ENCODE peak calls at places on chromosomes 2 and 18, in seven cellular contexts. G, S, Q, P, O, H and L are unnamed samples.

GRCh38 chr2:66851449-66851872 is 416.5 kb downstream of the MEIS1 start:
- DNase-seq in S (peak; percentile 97), P (peak; percentile 88), O (peak; percentile 100), Q (peak; percentile 93), H (no peak), G (peak; percentile 20), L (no peak)

GRCh38 chr2:208142925-208143799 is 2.8 kb downstream of the CRYGB start:
- DNase-seq in P (no peak), O (no peak), S (no peak), Q (no peak), H (no peak), G (no peak), L (no peak)

GRCh38 chr2:149715005-149715592 is 127.5 kb upstream of the MMADHC start:
- DNase-seq in S (no peak), Q (peak; percentile 45), P (peak; percentile 73), O (peak; percentile 67), H (peak; percentile 10), G (no peak), L (peak; percentile 56)

GRCh38 chr18:60391571-60392226 is 19.1 kb upstream of the MC4R start:
- DNase-seq in O (no peak), G (no peak), Q (peak; percentile 51), H (no peak), S (peak; percentile 44), P (no peak), L (no peak)

GRCh38 chr2:28506112-28506511 is 10.3 kb downstream of the PLB1 start:
- DNase-seq in H (no peak), S (no peak), O (no peak), Q (peak; percentile 58), P (no peak), G (no peak), L (no peak)

GRCh38 chr2:72917138-72917874 is at the start of gene EMX1:
- DNase-seq in O (no peak), Q (no peak), H (peak; percentile 79), P (no peak), S (no peak), G (peak; percentile 84), L (no peak)

GRCh38 chr18:79260023-79260422 is 135.7 kb upstream of the NFATC1 start:
- DNase-seq in Q (no peak), P (no peak), O (no peak), S (no peak), G (no peak), H (no peak), L (no peak)

GRCh38 chr2:197915548-197916265 is 111.3 kb downstream of the PLCL1 start:
- DNase-seq in S (no peak), O (peak; percentile 85), G (no peak), Q (peak; percentile 84), H (no peak), P (peak; percentile 95), L (no peak)

GRCh38 chr18:56252456-56252855 is 385.9 kb downstream of the TXNL1 start:
- DNase-seq in H (no peak), Q (no peak), G (no peak), O (no peak), S (no peak), P (no peak), L (no peak)

GRCh38 chr2:25528173-25528572 is 145.2 kb downstream of the DTNB start:
- DNase-seq in H (no peak), P (peak; percentile 73), O (peak; percentile 61), Q (peak; percentile 87), G (no peak), S (peak; percentile 21), L (no peak)

GRCh38 chr2:164808776-164809175 is 32.8 kb downstream of the COBLL1 start:
- DNase-seq in O (no peak), Q (peak; percentile 68), G (no peak), S (no peak), H (no peak), P (peak; percentile 77), L (no peak)

GRCh38 chr2:202161106-202161836 is 77.1 kb downstream of the SUMO1 start:
- DNase-seq in Q (peak; percentile 83), G (no peak), S (no peak), O (peak; percentile 38), P (peak; percentile 39), H (no peak), L (no peak)

GRCh38 chr2:169225906-169226305 is 136.4 kb downstream of the LRP2 start:
- DNase-seq in O (no peak), H (no peak), S (no peak), P (no peak), G (no peak), Q (peak; percentile 4), L (no peak)

GRCh38 chr2:134679740-134680139 is 39.1 kb downstream of the TMEM163 start:
- DNase-seq in S (no peak), Q (no peak), P (no peak), G (no peak), O (no peak), H (no peak), L (no peak)

GRCh38 chr2:232321156-232321816 is 57.3 kb upstream of the ALPP start:
- DNase-seq in S (no peak), H (no peak), P (no peak), Q (no peak), G (peak; percentile 6), O (no peak), L (no peak)
- TF ChIP-seq CTCF in S (no peak), H (peak; percentile 6), P (no peak), Q (no peak), G (no peak), O (no peak), L (no peak)

DNA sequence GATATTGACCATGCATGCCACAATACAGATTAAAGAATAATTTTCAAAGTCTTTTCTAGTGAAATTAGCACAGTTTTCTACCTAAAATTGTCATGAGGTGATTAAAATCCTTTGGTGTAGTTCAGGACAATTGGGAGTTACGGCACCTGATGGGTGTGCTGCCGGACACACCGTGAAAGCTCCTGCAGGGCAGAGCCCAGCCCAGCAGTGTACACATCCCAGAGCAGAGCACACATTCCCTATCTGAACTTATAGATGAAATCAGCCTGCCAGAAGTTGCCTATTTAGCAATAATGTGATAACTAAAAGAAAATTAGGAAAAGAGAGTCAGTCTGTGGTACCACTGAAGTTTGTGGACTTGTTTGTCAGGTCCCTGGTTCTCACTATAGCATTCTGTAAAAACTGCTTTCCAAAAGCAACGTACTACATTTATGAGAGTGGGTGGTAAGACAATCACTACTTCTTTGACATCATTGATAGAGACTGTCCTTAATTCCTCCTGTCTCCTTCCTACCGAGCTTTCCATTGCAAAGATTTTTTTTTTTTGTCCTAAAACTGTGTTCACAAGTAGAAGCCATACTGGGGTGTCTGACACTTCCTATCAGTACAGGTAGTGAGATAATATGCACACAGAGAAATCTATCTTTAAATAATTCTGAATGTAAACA is 3.4 kb downstream of the CYTIP start:
- DNase-seq in P (no peak), H (no peak), G (peak; percentile 37), O (no peak), Q (no peak), S (no peak), L (no peak)
- H3K4me3 ChIP-seq in P (no peak overlapping the region), H (no peak overlapping the region), G (no peak overlapping the region), O (no peak overlapping the region), Q (no peak overlapping the region), S (no peak overlapping the region), L (no peak overlapping the region)

DNA sequence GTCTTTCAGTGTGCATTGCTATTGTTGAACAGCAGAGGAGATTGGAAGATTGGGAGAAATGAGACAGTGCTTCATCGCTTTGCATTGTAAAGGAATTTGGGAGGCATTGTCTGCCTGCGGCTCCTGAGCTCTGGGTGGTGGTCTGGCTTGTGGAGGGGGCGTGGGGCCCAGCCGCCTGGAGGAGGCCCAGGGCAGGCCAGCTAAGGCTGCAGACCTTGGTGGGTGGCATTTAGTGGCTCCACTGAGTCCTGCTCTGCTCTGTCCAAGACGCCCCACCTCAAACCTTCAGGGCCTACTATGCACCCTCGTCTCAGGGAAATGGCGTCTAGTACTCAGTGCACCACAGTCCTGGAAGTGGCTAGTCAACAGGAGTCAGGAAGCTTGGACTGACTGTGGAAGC is 5.7 kb upstream of the HS1BP3 start:
- DNase-seq in S (no peak), G (no peak), Q (no peak), O (no peak), H (no peak), P (no peak), L (no peak)
- TF ChIP-seq CTCF in S (no peak), G (no peak), Q (no peak), O (no peak), H (no peak), P (no peak), L (no peak)

GRCh38 chr2:55010149-55010591 is 40.1 kb downstream of the RTN4 start:
- DNase-seq in G (peak; percentile 75), Q (peak; percentile 46), O (peak; percentile 80), S (no peak), H (peak; percentile 26), P (peak; percentile 64), L (peak; percentile 52)

GRCh38 chr2:55012648-55013484 is 37.4 kb downstream of the RTN4 start:
- DNase-seq in O (no peak), G (no peak), P (no peak), Q (no peak), H (no peak), S (no peak), L (no peak)

GRCh38 chr2:55011741-55012574 is 38.3 kb downstream of the RTN4 start:
- DNase-seq in H (no peak), Q (no peak), O (no peak), P (peak; percentile 45), S (no peak), G (no peak), L (no peak)

GRCh38 chr2:55010915-55011314 is 39.3 kb downstream of the RTN4 start:
- DNase-seq in Q (peak; percentile 29), P (no peak), H (no peak), G (no peak), O (peak; percentile 49), S (no peak), L (no peak)

GRCh38 chr2:55009277-55010055 is 40.8 kb downstream of the RTN4 start:
- DNase-seq in G (no peak), O (no peak), P (peak; percentile 27), S (no peak), H (no peak), Q (no peak), L (no peak)
- H3K4me3 ChIP-seq in G (peak overlapping the region; percentile 15), O (no peak overlapping the region), P (peak overlapping the region; percentile 50), S (no peak overlapping the region), H (peak overlapping the region; percentile 15), Q (peak overlapping the region; percentile 39), L (no peak overlapping the region)